ENCODE peak calls at places on chromosomes 6 and 20, in five cellular contexts. Q is GM12878, R is H1, L is NT2/D1, O is HepG2. U is an unnamed sample.

GRCh38 chr6:83193747-83194582 is 808 bp downstream of the RWDD2A start:
- DNase-seq in Q (no peak), R (peak), L (no peak), O (peak), U (peak)

GRCh38 chr6:165766457-165766856 is 103.4 kb upstream of the PDE10A start:
- DNase-seq in Q (no peak), R (no peak), L (no peak), O (no peak), U (no peak)

GRCh38 chr20:37845261-37845681 is 57.7 kb upstream of the VSTM2L start:
- DNase-seq in Q (no peak), R (no peak), L (no peak), O (no peak), U (no peak)

GRCh38 chr6:153003294-153003645 is 761 bp upstream of the MTRF1L start:
- DNase-seq in Q (no peak), R (no peak), L (no peak), O (peak), U (no peak)

GRCh38 chr6:26125015-26125690 is 37.9 kb downstream of the HFE start:
- DNase-seq in Q (no peak), R (no peak), L (no peak), O (no peak), U (no peak)

GRCh38 chr6:38306915-38307314 is 332.8 kb downstream of the BTBD9 start:
- DNase-seq in Q (no peak), R (no peak), L (no peak), O (no peak), U (no peak)

GRCh38 chr6:30322527-30323501 is 3.9 kb upstream of the TRIM39 start:
- DNase-seq in Q (no peak), R (no peak), L (no peak), O (no peak), U (no peak)

GRCh38 chr20:49281059-49281912 is 3.4 kb upstream of the ZNFX1 start:
- DNase-seq in Q (no peak), R (no peak), L (no peak), O (peak), U (no peak)

GRCh38 chr6:82298012-82298411 is 50.5 kb upstream of the IBTK start:
- DNase-seq in Q (no peak), R (no peak), L (no peak), O (no peak), U (no peak)

GRCh38 chr6:159943101-159943632 is 25.7 kb upstream of the IGF2R start:
- DNase-seq in Q (no peak), R (no peak), L (no peak), O (peak), U (no peak)

GRCh38 chr20:57651977-57652864 is 32.0 kb upstream of the ZBP1 start:
- DNase-seq in Q (no peak), R (no peak), L (no peak), O (no peak), U (no peak)

GRCh38 chr20:7841291-7841966 is 98.8 kb downstream of the HAO1 start:
- DNase-seq in Q (no peak), R (no peak), L (no peak), O (no peak), U (no peak)

GRCh38 chr6:22530506-22530905 is 38.9 kb upstream of the HDGFL1 start:
- DNase-seq in Q (no peak), R (no peak), L (no peak), O (no peak), U (no peak)

GRCh38 chr6:99467509-99468106 is 42.5 kb upstream of the PNISR start:
- DNase-seq in Q (no peak), R (no peak), L (no peak), O (peak), U (peak)

GRCh38 chr20:63226020-63226943 is 9.4 kb upstream of the BIRC7 start:
- DNase-seq in Q (no peak), R (no peak), L (no peak), O (no peak), U (no peak)

GRCh38 chr6:30265166-30265565 is 52.0 kb upstream of the TRIM26 start:
- DNase-seq in Q (no peak), R (no peak), L (no peak), O (no peak), U (no peak)

GRCh38 chr6:53359843-53360834 is 11.4 kb upstream of the ELOVL5 start:
- DNase-seq in Q (no peak), R (no peak), L (no peak), O (peak), U (no peak)

GRCh38 chr20:64078934-64079272 is 415 bp downstream of the RGS19 start:
- DNase-seq in Q (no peak), R (no peak), L (no peak), O (no peak), U (no peak)

GRCh38 chr20:14491436-14491835 is 154.0 kb upstream of the FLRT3 start:
- DNase-seq in Q (no peak), R (no peak), L (no peak), O (no peak), U (no peak)

GRCh38 chr20:710762-711120 is 35.1 kb upstream of the SCRT2 start:
- DNase-seq in Q (no peak), R (no peak), L (no peak), O (no peak), U (no peak)

GRCh38 chr6:169829786-169830185 is 78.4 kb downstream of the ERMARD start:
- DNase-seq in Q (no peak), R (peak), L (no peak), O (no peak), U (no peak)

GRCh38 chr6:40520683-40521082 is 66.5 kb downstream of the LRFN2 start:
- DNase-seq in Q (no peak), R (no peak), L (no peak), O (no peak), U (no peak)

GRCh38 chr20:3911956-3912355 is 22.8 kb downstream of the PANK2 start:
- DNase-seq in Q (no peak), R (no peak), L (no peak), O (no peak), U (no peak)

GRCh38 chr20:61417221-61417941 is 165.3 kb downstream of the CDH4 start:
- DNase-seq in Q (no peak), R (no peak), L (no peak), O (no peak), U (no peak)

GRCh38 chr6:76247527-76247926 is 175.1 kb upstream of the IMPG1 start:
- DNase-seq in Q (no peak), R (no peak), L (no peak), O (no peak), U (no peak)

GRCh38 chr6:84897874-84898635 is 133.7 kb upstream of the TBX18 start:
- DNase-seq in Q (no peak), R (no peak), L (no peak), O (no peak), U (no peak)

GRCh38 chr6:100803264-100803663 is 77.9 kb downstream of the ASCC3 start:
- DNase-seq in Q (no peak), R (no peak), L (no peak), O (no peak), U (no peak)

GRCh38 chr20:4607287-4607713 is 114.4 kb upstream of the PRND start:
- DNase-seq in Q (peak), R (peak), L (peak), O (peak), U (peak)

GRCh38 chr6:32844839-32845372 is 1.1 kb upstream of the PSMB8 start:
- DNase-seq in Q (no peak), R (no peak), L (no peak), O (no peak), U (no peak)

GRCh38 chr6:53322188-53323029 is 26.3 kb downstream of the ELOVL5 start:
- DNase-seq in Q (no peak), R (no peak), L (no peak), O (no peak), U (no peak)

GRCh38 chr6:57207141-57207540 is 15.0 kb downstream of the RAB23 start:
- DNase-seq in Q (no peak), R (no peak), L (no peak), O (no peak), U (no peak)

GRCh38 chr20:20557406-20557805 is 155.0 kb downstream of the RALGAPA2 start:
- DNase-seq in Q (no peak), R (no peak), L (no peak), O (no peak), U (no peak)

GRCh38 chr6:40755046-40755681 is 168.0 kb upstream of the LRFN2 start:
- DNase-seq in Q (no peak), R (no peak), L (no peak), O (no peak), U (no peak)

GRCh38 chr20:14724465-14724864 is 387.1 kb upstream of the FLRT3 start:
- DNase-seq in Q (no peak), R (no peak), L (no peak), O (no peak), U (no peak)

GRCh38 chr20:62597416-62598115 is 44.7 kb upstream of the SLCO4A1 start:
- DNase-seq in Q (no peak), R (no peak), L (no peak), O (no peak), U (no peak)

GRCh38 chr6:17015144-17015543 is 86.7 kb upstream of the STMND1 start:
- DNase-seq in Q (peak), R (no peak), L (no peak), O (no peak), U (no peak)

GRCh38 chr6:72861935-72862432 is 240.1 kb downstream of the KCNQ5 start:
- DNase-seq in Q (peak), R (no peak), L (no peak), O (no peak), U (no peak)

GRCh38 chr6:50845499-50846108 is 26.9 kb downstream of the TFAP2B start:
- DNase-seq in Q (no peak), R (peak), L (no peak), O (no peak), U (no peak)

GRCh38 chr6:155530219-155530834 is 74.7 kb upstream of the NOX3 start:
- DNase-seq in Q (no peak), R (no peak), L (no peak), O (peak), U (peak)

GRCh38 chr6:15659181-15659580 is 3.6 kb downstream of the DTNBP1 start:
- DNase-seq in Q (no peak), R (no peak), L (no peak), O (no peak), U (no peak)
- TF ChIP-seq SUZ12 in Q (no peak), R (no peak), L (no peak), O (no peak), U (no peak)

GRCh38 chr20:32348207-32348606 is 9.9 kb upstream of the ASXL1 start:
- DNase-seq in Q (no peak), R (no peak), L (no peak), O (no peak), U (no peak)

GRCh38 chr20:32344835-32345506 is 13.2 kb upstream of the ASXL1 start:
- DNase-seq in Q (no peak), R (peak), L (peak), O (no peak), U (no peak)

GRCh38 chr20:32338665-32339064 is 19.5 kb upstream of the ASXL1 start:
- DNase-seq in Q (no peak), R (no peak), L (no peak), O (peak), U (no peak)

GRCh38 chr20:32339116-32339515 is 19.0 kb upstream of the ASXL1 start:
- DNase-seq in Q (no peak), R (no peak), L (no peak), O (no peak), U (no peak)

DNA sequence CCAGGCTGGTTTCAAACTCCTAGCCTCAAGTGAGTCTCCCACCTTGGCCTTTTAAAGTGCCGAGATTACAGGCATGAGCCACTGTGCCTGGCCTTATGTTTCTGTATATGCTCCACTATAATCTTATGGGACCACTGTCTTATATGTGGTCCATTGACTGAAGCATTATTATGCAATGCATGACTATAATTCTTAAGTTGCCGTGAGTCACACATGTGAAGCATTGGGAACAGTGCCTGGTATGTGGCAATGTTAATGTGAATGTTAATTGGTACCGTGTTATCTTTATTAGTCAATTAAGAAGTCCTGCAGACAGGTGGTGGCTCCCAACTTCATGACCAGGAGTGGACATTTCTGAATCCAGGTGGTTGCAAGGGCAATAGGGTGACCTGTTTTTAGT is 14.7 kb upstream of the ASXL1 start:
- DNase-seq in Q (no peak), R (no peak), L (no peak), O (no peak), U (no peak)
- TF ChIP-seq SUZ12 in Q (no peak), R (no peak), L (no peak), O (no peak), U (no peak)

GRCh38 chr20:60100780-60101179 is 142.6 kb downstream of the CDH26 start:
- DNase-seq in Q (no peak), R (no peak), L (no peak), O (no peak), U (no peak)
- TF ChIP-seq SUZ12 in Q (no peak), R (no peak), L (no peak), O (no peak), U (no peak)

DNA sequence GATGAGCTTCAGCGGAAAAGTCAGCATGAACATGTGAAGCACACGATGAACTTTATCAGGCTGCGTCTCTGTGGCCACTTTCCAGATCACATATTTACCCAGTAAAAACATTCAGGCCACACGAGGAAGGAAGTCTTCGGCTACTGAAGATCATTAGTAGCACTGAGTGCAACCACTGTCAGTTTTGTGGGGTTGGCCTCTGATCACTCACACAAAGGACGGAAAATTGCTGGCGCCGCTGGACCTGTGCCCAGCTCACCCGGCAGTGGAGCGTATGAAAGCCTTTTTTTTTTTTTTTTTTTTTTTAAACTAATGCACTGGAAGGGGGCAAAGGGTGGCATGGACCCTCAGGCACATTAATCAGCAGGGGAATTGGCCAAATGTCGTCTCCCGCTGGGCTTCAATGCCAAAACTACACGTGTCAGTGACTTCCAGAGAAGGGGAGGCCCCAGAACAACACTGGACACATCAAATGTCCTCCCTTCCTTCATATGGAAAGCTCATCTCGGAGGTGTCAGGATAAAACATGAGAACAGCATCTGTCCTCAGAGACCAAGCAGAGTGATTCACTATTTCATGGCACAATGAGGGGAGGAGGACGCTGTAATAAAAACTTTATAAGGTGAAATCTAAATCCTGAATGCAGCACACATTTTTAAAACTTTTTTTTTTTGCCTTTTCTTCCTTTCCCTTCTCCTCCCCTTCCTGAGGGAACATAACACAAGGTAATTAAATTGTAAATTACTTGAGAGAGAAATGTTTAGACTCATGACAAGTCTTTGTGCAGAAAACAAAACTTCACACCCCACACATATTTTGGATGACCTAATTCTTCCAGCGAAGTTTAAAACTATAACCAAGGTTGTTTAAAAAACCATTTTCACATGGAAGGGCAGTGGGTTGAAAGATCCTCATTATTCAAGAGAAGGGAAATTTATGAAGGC is 223.4 kb downstream of the FOXC1 start:
- DNase-seq in Q (no peak), R (no peak), L (no peak), O (peak), U (no peak)
- TF ChIP-seq SUZ12 in Q (no peak), R (no peak), L (no peak), O (no peak), U (no peak)

GRCh38 chr6:44076366-44077200 is 50.7 kb downstream of the MRPL14 start:
- DNase-seq in Q (no peak), R (no peak), L (no peak), O (no peak), U (peak)
- TF ChIP-seq SUZ12 in Q (no peak), R (no peak), L (no peak), O (no peak), U (no peak)

GRCh38 chr20:10109621-10110020 is 74.8 kb downstream of the ANKEF1 start:
- DNase-seq in Q (no peak), R (no peak), L (no peak), O (no peak), U (no peak)

GRCh38 chr20:10114598-10114997 is 79.8 kb downstream of the ANKEF1 start:
- DNase-seq in Q (no peak), R (no peak), L (no peak), O (no peak), U (no peak)

GRCh38 chr20:10111144-10111771 is 76.5 kb downstream of the ANKEF1 start:
- DNase-seq in Q (no peak), R (no peak), L (no peak), O (peak), U (no peak)

GRCh38 chr20:10113746-10114145 is 79.0 kb downstream of the ANKEF1 start:
- DNase-seq in Q (no peak), R (no peak), L (no peak), O (no peak), U (no peak)

DNA sequence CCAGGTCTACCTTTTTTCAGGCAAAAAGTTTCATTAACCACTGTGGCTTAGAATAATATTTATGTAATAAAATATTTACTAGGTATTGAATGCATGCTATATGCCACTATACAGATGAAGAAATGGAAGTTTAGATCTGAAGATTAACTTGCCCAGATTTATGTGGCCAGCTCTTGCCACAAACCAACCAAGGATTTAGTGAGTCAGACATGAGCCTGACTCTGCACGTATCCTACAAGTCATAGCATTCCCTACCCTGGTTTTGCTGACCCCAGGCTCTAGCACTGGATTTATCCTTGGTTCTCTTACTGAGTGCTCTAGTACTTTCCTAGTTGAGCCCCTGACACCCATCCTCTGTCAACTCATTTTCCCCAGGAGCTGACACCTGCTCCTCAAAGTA is 75.4 kb downstream of the ANKEF1 start:
- DNase-seq in Q (no peak), R (no peak), L (no peak), O (no peak), U (no peak)
- TF ChIP-seq SUZ12 in Q (no peak), R (no peak), L (no peak), O (no peak), U (no peak)

DNA sequence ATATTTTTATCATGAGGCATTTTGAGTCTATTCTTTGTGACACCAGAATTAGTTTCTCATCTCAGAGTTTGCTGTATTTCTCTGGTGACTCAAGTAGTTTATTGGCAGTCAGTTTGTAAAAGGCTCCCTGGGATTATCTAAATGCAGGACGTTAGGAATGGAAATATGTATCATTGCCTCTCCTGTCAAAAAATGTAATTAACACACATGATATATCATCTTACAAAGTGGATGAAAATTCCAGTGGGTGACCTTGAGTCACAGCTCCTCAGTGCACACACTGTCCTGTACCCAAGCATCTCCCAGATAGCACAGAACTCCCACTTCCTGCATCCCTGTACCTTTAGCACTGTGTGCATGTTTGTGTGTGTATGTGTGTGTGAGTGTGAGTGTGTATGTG is 258.6 kb downstream of the LAMA2 start:
- DNase-seq in Q (no peak), R (no peak), L (no peak), O (no peak), U (no peak)
- TF ChIP-seq SUZ12 in Q (no peak), R (no peak), L (no peak), O (no peak), U (no peak)

U was measured in HEK293T.